ENCODE peak calls at places on chromosomes 13 and 19, in four cellular contexts. One of them, this sample, is unnamed.

GRCh38 chr19:14556662-14557188 is 15.1 kb downstream of the NDUFB7 start:
- DNase-seq in sigmoid colon: peak
- DNase-seq in suprapubic skin: no peak
- DNase-seq in breast epithelium: peak
- DNase-seq in this sample: peak

GRCh38 chr19:35868823-35869326 is 501 bp downstream of the APLP1 start:
- DNase-seq in sigmoid colon: no peak
- DNase-seq in suprapubic skin: no peak
- DNase-seq in breast epithelium: no peak
- DNase-seq in this sample: no peak

GRCh38 chr19:39969266-39969665 is 1.7 kb upstream of the PSMC4 start:
- DNase-seq in sigmoid colon: no peak
- DNase-seq in suprapubic skin: no peak
- DNase-seq in breast epithelium: no peak
- DNase-seq in this sample: no peak

GRCh38 chr19:47779524-47780214 is 1.2 kb downstream of the SELENOW start:
- DNase-seq in sigmoid colon: peak
- DNase-seq in suprapubic skin: no peak
- DNase-seq in breast epithelium: no peak
- DNase-seq in this sample: no peak

GRCh38 chr13:39306639-39307589 is 268.7 kb downstream of the NHLRC3 start:
- DNase-seq in sigmoid colon: no peak
- DNase-seq in suprapubic skin: no peak
- DNase-seq in breast epithelium: no peak
- DNase-seq in this sample: no peak

GRCh38 chr19:4980087-4980486 is 11.2 kb downstream of the KDM4B start:
- DNase-seq in sigmoid colon: no peak
- DNase-seq in suprapubic skin: no peak
- DNase-seq in breast epithelium: no peak
- DNase-seq in this sample: no peak

GRCh38 chr13:91296011-91296410 is 51.5 kb upstream of the MIR17HG start:
- DNase-seq in sigmoid colon: no peak
- DNase-seq in suprapubic skin: no peak
- DNase-seq in breast epithelium: no peak
- DNase-seq in this sample: no peak

GRCh38 chr19:46954502-46955004 is 65.1 kb upstream of the NPAS1 start:
- DNase-seq in sigmoid colon: no peak
- DNase-seq in suprapubic skin: no peak
- DNase-seq in breast epithelium: no peak
- DNase-seq in this sample: no peak

GRCh38 chr19:46451352-46451751 is 20.0 kb downstream of the PNMA8A start:
- DNase-seq in sigmoid colon: no peak
- DNase-seq in suprapubic skin: no peak
- DNase-seq in breast epithelium: no peak
- DNase-seq in this sample: no peak

GRCh38 chr13:113897161-113897560 is 33.3 kb upstream of the GAS6 start:
- DNase-seq in sigmoid colon: no peak
- DNase-seq in suprapubic skin: no peak
- DNase-seq in breast epithelium: peak
- DNase-seq in this sample: no peak
- TF ChIP-seq POLR2AphosphoS5 in sigmoid colon: no peak
- TF ChIP-seq POLR2AphosphoS5 in suprapubic skin: no peak
- TF ChIP-seq POLR2AphosphoS5 in breast epithelium: peak
- TF ChIP-seq POLR2AphosphoS5 in this sample: no peak

GRCh38 chr19:42252365-42253244 is 2.3 kb downstream of the ERF start:
- DNase-seq in sigmoid colon: peak
- DNase-seq in suprapubic skin: no peak
- DNase-seq in breast epithelium: no peak
- DNase-seq in this sample: peak
- TF ChIP-seq POLR2A in sigmoid colon: no peak
- TF ChIP-seq POLR2A in suprapubic skin: no peak
- TF ChIP-seq POLR2A in breast epithelium: no peak
- TF ChIP-seq POLR2A in this sample: no peak

GRCh38 chr13:96218475-96218874 is 128.6 kb downstream of the HS6ST3 start:
- DNase-seq in sigmoid colon: no peak
- DNase-seq in suprapubic skin: no peak
- DNase-seq in breast epithelium: no peak
- DNase-seq in this sample: no peak
- TF ChIP-seq POLR2AphosphoS5 in sigmoid colon: no peak
- TF ChIP-seq POLR2AphosphoS5 in suprapubic skin: no peak
- TF ChIP-seq POLR2AphosphoS5 in breast epithelium: no peak
- TF ChIP-seq POLR2AphosphoS5 in this sample: no peak

GRCh38 chr13:114063545-114064515 is 68.6 kb downstream of the RASA3 start:
- DNase-seq in sigmoid colon: peak
- DNase-seq in suprapubic skin: peak
- DNase-seq in breast epithelium: no peak
- DNase-seq in this sample: peak
- TF ChIP-seq POLR2A in sigmoid colon: no peak
- TF ChIP-seq POLR2A in suprapubic skin: peak
- TF ChIP-seq POLR2A in breast epithelium: no peak
- TF ChIP-seq POLR2A in this sample: no peak

GRCh38 chr13:56888455-56888854 is 252.3 kb upstream of the PRR20A start:
- DNase-seq in sigmoid colon: no peak
- DNase-seq in suprapubic skin: no peak
- DNase-seq in breast epithelium: no peak
- DNase-seq in this sample: no peak

DNA sequence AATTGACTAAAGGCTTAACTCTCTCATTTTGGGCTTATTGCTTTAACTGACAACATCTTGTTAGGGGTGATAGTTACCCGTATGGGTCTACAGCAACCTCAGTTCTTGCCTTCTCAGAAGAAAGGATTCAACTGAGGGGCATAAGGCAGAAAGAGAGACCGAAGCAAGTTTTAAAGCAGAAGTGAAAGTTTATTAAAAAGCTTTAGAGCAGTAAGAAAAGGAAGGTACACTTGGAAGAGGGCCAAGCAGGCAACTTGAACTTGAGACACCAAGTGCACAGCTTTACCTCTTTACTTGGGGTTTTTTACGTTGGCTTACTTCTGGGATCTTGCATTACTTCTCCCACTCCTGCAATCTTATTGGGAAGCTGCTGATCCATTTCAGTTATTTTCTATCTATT is 246.9 kb upstream of the PRR20A start:
- DNase-seq in sigmoid colon: no peak
- DNase-seq in suprapubic skin: no peak
- DNase-seq in breast epithelium: no peak
- DNase-seq in this sample: no peak
- TF ChIP-seq POLR2AphosphoS5 in sigmoid colon: no peak
- TF ChIP-seq POLR2AphosphoS5 in suprapubic skin: no peak
- TF ChIP-seq POLR2AphosphoS5 in breast epithelium: no peak
- TF ChIP-seq POLR2AphosphoS5 in this sample: no peak

DNA sequence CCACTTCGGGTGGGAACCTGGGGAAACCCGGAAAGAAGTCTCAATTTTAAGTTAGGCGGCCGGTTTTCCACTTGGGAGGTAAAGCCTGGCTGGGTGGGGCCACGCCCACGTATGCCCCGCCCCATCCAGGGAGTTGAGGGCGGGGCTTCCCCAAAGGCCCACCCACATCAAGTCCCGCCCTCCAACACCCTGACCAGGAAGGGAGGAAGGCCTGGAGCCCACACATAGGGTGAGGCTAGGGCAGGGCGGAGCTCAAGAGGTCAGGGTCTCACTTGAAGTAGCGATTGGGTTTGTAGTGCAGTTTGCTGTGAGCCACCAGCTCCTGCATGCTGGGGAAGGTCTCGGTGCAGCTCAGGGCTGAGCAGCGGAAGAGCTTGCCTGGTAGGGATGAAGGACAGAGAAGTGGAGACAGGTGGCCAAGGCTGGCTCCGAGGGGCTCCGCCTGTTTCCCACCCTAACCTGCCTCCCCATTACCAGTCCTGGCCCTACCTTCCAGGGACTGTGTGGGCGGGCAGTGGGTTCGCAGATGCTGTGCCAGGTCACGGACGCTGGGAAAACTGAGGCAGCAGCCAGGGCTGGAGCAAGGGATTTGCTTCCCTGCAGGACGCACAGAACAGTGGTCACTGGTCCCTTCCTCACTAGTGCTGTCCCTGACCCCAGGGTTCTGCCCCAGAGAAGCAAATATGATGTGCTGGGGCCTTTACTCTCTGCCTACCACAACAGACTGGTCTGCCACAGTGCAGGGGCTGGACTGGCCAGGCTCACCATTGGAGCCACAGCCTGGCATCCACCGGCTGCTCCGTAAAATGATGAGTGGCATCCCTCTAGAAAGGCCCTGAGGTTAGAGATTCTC is 1.6 kb downstream of the ZNF414 start:
- DNase-seq in sigmoid colon: no peak
- DNase-seq in suprapubic skin: no peak
- DNase-seq in breast epithelium: no peak
- DNase-seq in this sample: no peak
- TF ChIP-seq POLR2A in sigmoid colon: no peak
- TF ChIP-seq POLR2A in suprapubic skin: no peak
- TF ChIP-seq POLR2A in breast epithelium: no peak
- TF ChIP-seq POLR2A in this sample: no peak

GRCh38 chr13:109345433-109345941 is 440.9 kb downstream of the IRS2 start:
- DNase-seq in sigmoid colon: no peak
- DNase-seq in suprapubic skin: no peak
- DNase-seq in breast epithelium: no peak
- DNase-seq in this sample: no peak
- TF ChIP-seq POLR2AphosphoS5 in sigmoid colon: no peak
- TF ChIP-seq POLR2AphosphoS5 in suprapubic skin: no peak
- TF ChIP-seq POLR2AphosphoS5 in breast epithelium: no peak
- TF ChIP-seq POLR2AphosphoS5 in this sample: no peak

DNA sequence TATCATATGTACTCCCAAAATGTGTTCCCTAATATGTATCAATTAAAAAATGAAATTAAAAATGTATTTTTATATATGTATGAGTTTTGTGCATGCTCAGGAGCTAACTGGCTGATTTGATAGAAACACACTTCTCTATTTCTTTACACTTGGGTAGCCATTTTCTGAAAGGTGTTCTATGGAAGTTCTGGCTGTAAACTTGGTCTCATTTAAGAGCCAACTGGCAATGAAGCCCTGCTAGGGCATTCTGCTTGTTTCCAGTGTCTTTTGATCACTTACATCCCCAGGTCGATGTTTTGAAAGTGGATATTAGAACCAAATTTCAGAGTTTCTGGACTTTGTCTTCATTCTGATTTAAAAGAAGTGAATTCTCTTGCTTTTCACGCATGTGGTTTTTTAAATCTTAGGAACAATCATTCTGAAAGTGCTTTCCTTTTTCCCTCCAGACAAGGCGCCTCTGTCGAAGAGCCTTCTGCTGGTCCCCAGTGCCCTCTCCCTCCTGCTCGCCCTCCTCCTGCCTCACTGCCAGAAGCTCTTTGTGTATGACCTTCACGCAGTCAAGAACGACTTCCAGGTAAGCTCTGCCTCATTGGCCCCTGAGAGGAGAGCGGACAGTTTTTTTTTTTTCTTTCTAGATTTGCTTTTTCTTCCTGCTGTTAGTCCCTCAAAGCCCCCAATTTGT is 20.1 kb downstream of the GPR18 start:
- DNase-seq in sigmoid colon: no peak
- DNase-seq in suprapubic skin: no peak
- DNase-seq in breast epithelium: no peak
- DNase-seq in this sample: no peak
- TF ChIP-seq POLR2A in sigmoid colon: no peak
- TF ChIP-seq POLR2A in suprapubic skin: no peak
- TF ChIP-seq POLR2A in breast epithelium: no peak
- TF ChIP-seq POLR2A in this sample: no peak

This sample was measured in spleen.